ENCODE peak calls at places on chromosome 12, in ten cellular contexts. B is A549, I is thoracic aorta, F is prostate gland, R is heart right ventricle, Y is psoas muscle, M is breast epithelium, K is PC-3, C is mammary epithelial cell, J is cardiac muscle cell. W is an unnamed sample.
A peak's percentile ranks its signal among the peaks of the same experiment; 100 is the strongest.

GRCh38 chr12:14066021-14066420 is 84.6 kb upstream of the GRIN2B start:
- DNase-seq in M (no peak), F (no peak), J (no peak), Y (no peak), B (no peak), I (no peak), R (no peak), K (peak; percentile 54), C (peak; percentile 86), W (no peak)

GRCh38 chr12:82758743-82759142 is 72.0 kb downstream of the TMTC2 start:
- DNase-seq in R (no peak), C (no peak), M (no peak), B (peak; percentile 12), K (no peak), J (peak; percentile 23), I (no peak), Y (no peak), F (no peak), W (no peak)

GRCh38 chr12:42985506-42985905 is 396.0 kb upstream of the PRICKLE1 start:
- DNase-seq in F (no peak), R (no peak), C (no peak), K (no peak), M (no peak), Y (no peak), J (peak; percentile 33), B (no peak), I (no peak), W (no peak)

GRCh38 chr12:46770501-46771183 is 55.2 kb downstream of the SLC38A4 start:
- DNase-seq in F (no peak), B (no peak), C (no peak), I (no peak), K (peak; percentile 47), R (no peak), M (no peak), Y (no peak), J (peak; percentile 45), W (no peak)

GRCh38 chr12:47725893-47726292 is 603 bp upstream of the ENDOU start:
- DNase-seq in Y (no peak), K (peak; percentile 17), J (peak; percentile 79), M (no peak), R (no peak), B (no peak), C (no peak), I (no peak), F (no peak), W (no peak)

GRCh38 chr12:29773076-29773475 is 10.7 kb downstream of the TMTC1 start:
- DNase-seq in F (no peak), C (no peak), I (no peak), K (no peak), J (peak; percentile 63), M (no peak), R (no peak), Y (no peak), B (no peak), W (no peak)

GRCh38 chr12:32240210-32240609 is 133.6 kb downstream of the BICD1 start:
- DNase-seq in R (no peak), Y (no peak), F (no peak), M (no peak), C (no peak), J (no peak), B (no peak), I (no peak), K (no peak), W (no peak)

GRCh38 chr12:77725611-77726010 is 105.1 kb upstream of the NAV3 start:
- DNase-seq in C (peak; percentile 10), I (no peak), B (no peak), M (no peak), F (no peak), R (no peak), K (no peak), Y (no peak), J (peak; percentile 69), W (no peak)

GRCh38 chr12:131694116-131694838 is 16.6 kb upstream of the SFSWAP start:
- DNase-seq in Y (no peak), R (no peak), J (no peak), C (no peak), B (no peak), F (no peak), I (no peak), M (no peak), K (no peak), W (no peak)

GRCh38 chr12:52969828-52970569 is 21.1 kb downstream of the KRT18 start:
- DNase-seq in K (peak; percentile 32), Y (no peak), M (peak; percentile 46), I (no peak), F (peak; percentile 91), C (no peak), B (peak; percentile 96), J (no peak), R (peak; percentile 56), W (no peak)

GRCh38 chr12:127675936-127676335 is 591.0 kb upstream of the TMEM132C start:
- DNase-seq in M (no peak), B (no peak), K (peak; percentile 19), J (no peak), I (no peak), F (no peak), R (no peak), C (no peak), Y (no peak), W (no peak)

GRCh38 chr12:7501031-7501585 is 2.5 kb downstream of the CD163 start:
- DNase-seq in K (no peak), R (no peak), B (peak; percentile 11), Y (no peak), M (no peak), F (no peak), C (peak; percentile 60), I (no peak), J (no peak), W (no peak)

GRCh38 chr12:77167801-77168200 is 102.4 kb upstream of the E2F7 start:
- DNase-seq in K (no peak), R (no peak), I (no peak), J (peak; percentile 6), B (no peak), F (no peak), C (peak; percentile 18), Y (no peak), M (no peak), W (no peak)

GRCh38 chr12:124304314-124304790 is 9.5 kb downstream of the RFLNA start:
- DNase-seq in R (no peak), J (no peak), F (no peak), K (no peak), I (no peak), Y (no peak), M (no peak), C (no peak), B (no peak), W (no peak)

GRCh38 chr12:104903648-104904423 is 54.3 kb downstream of the SLC41A2 start:
- DNase-seq in C (no peak), M (no peak), F (no peak), R (no peak), Y (no peak), K (no peak), J (peak; percentile 84), I (no peak), B (no peak), W (no peak)

GRCh38 chr12:90090929-90091651 is 382.5 kb upstream of the ATP2B1 start:
- DNase-seq in I (peak; percentile 19), F (no peak), B (peak; percentile 97), K (peak; percentile 98), J (peak; percentile 75), M (no peak), C (peak; percentile 98), R (no peak), Y (peak; percentile 46), W (no peak)

DNA sequence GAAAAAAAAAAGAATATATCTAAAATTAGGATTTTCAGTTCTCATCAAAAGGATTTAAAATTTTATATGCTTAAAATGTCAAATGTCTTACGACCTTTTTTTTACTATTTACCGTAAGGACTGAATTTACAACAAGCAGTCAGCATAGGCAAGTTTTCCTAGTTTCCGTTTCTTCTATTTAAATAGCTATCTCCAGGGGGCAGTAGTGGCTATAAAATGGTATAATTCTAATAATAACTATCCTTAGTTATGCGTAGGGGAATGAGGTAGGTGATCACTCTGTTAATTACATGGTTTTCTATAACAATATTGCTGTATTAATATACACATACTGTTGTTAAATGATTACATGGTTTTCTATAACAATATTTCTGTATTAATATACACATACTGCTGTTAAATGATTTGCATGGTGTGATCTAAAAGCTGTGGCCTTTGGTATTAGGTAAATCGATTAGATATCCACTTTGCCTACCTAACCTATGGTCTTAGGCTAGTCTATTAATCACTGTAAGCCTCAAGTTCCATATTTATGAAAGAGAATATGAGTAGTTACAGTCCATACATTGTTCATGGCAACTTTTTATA is 217.7 kb upstream of the PDZRN4 start:
- DNase-seq in J (no peak), R (no peak), I (no peak), F (no peak), Y (no peak), K (peak; percentile 61), B (peak; percentile 26), M (no peak), C (no peak), W (no peak)
- TF ChIP-seq CTCF in J (no peak), R (no peak), I (no peak), F (no peak), Y (no peak), K (peak; percentile 66), B (peak; percentile 25), M (no peak), C (peak; percentile 34), W (no peak)

GRCh38 chr12:110585231-110585799 is 2.2 kb upstream of the PPTC7 start:
- DNase-seq in B (no peak), C (peak; percentile 54), J (peak; percentile 57), I (peak; percentile 28), R (no peak), Y (no peak), M (no peak), K (peak; percentile 43), F (peak; percentile 46), W (no peak)
- H3K27ac ChIP-seq in B (no peak overlapping the region), C (peak overlapping the region; percentile 33), J (peak overlapping the region; percentile 99), I (peak overlapping the region; percentile 13), R (peak overlapping the region; percentile 96), Y (peak overlapping the region; percentile 97), M (peak overlapping the region; percentile 72), K (no peak overlapping the region), F (peak overlapping the region; percentile 46), W (peak overlapping the region; percentile 33)

DNA sequence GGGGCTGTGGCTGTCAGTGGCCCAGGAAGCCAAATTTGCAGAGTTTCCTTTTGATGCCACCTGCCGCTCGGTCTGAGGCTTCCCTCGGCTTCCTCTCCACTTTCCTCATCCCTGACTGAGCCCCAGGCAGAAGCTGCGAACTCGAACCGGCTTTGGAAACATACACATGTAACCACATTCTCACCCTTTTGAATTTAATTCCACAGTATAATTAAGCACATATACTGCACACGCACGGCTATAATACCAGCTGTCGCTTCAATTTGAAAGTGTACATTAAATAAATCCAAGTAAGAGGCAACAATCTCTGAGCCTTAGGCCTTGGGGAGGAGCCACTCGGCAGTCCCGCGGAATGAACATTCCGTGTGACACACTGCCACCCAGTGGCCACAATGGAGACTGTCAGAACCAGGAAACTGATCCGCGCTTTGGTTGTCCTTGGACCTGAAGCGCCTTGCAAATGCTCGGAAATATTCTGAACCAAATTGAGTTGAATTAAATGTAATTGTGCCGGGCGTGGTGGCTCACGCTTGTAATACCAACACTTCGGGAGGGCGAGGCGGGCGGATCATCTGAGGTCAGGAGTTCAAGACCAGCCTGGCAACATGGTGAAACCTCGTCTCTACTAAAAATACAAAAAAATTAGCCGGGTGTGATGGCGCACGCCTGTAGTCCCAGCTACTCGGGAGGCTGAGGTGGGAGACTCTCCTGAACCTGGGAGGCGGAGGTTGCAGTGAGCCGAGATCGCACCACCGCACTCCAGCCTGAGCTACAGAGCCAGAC is 117.9 kb upstream of the TMPO start:
- DNase-seq in Y (peak; percentile 70), F (peak; percentile 72), I (no peak), B (peak; percentile 89), C (peak; percentile 64), R (peak; percentile 79), J (peak; percentile 81), M (peak; percentile 58), K (peak; percentile 91), W (peak; percentile 83)
- H3K4me3 ChIP-seq in Y (peak overlapping the region; percentile 51), F (peak overlapping the region; percentile 24), I (peak overlapping the region; percentile 64), B (peak overlapping the region; percentile 7), C (peak overlapping the region; percentile 39), R (peak overlapping the region; percentile 50), J (peak overlapping the region; percentile 20), M (peak overlapping the region; percentile 29), K (peak overlapping the region; percentile 68), W (peak overlapping the region; percentile 65)

GRCh38 chr12:98446716-98447115 is 68.7 kb upstream of the TMPO start:
- DNase-seq in F (no peak), Y (no peak), M (no peak), J (peak; percentile 88), C (peak; percentile 35), R (no peak), I (no peak), B (peak; percentile 27), K (no peak), W (no peak)
- TF ChIP-seq CTCF in F (no peak), Y (no peak), M (no peak), J (no peak), C (no peak), R (no peak), I (no peak), B (no peak), K (no peak), W (no peak)

W was measured in coronary artery.